ENCODE peak calls at places on chromosomes 16 and 17, in six cellular contexts. One of them, this sample, is unnamed.

GRCh38 chr17:81519284-81520020 is 6.9 kb upstream of the ACTG1 start:
- DNase-seq in astrocyte of the hippocampus: peak
- DNase-seq in A172: no peak
- DNase-seq in GM04504: no peak
- DNase-seq in NCI-H2029 treated with DMSO at 0.1 percent for 48 hours: no peak
- DNase-seq in H7: peak
- DNase-seq in this sample: peak

GRCh38 chr17:29119265-29119664 is 60.9 kb downstream of the MYO18A start:
- DNase-seq in astrocyte of the hippocampus: no peak
- DNase-seq in A172: no peak
- DNase-seq in GM04504: no peak
- DNase-seq in NCI-H2029 treated with DMSO at 0.1 percent for 48 hours: no peak
- DNase-seq in H7: no peak
- DNase-seq in this sample: no peak

GRCh38 chr16:11526921-11527320 is 59.8 kb downstream of the LITAF start:
- DNase-seq in astrocyte of the hippocampus: peak
- DNase-seq in A172: no peak
- DNase-seq in GM04504: no peak
- DNase-seq in NCI-H2029 treated with DMSO at 0.1 percent for 48 hours: no peak
- DNase-seq in H7: peak
- DNase-seq in this sample: no peak

GRCh38 chr17:55622547-55622946 is 100.1 kb downstream of the TMEM100 start:
- DNase-seq in astrocyte of the hippocampus: no peak
- DNase-seq in A172: no peak
- DNase-seq in GM04504: no peak
- DNase-seq in NCI-H2029 treated with DMSO at 0.1 percent for 48 hours: no peak
- DNase-seq in H7: no peak
- DNase-seq in this sample: no peak

GRCh38 chr17:5715478-5715877 is 131.2 kb upstream of the NLRP1 start:
- DNase-seq in astrocyte of the hippocampus: no peak
- DNase-seq in A172: no peak
- DNase-seq in GM04504: no peak
- DNase-seq in NCI-H2029 treated with DMSO at 0.1 percent for 48 hours: no peak
- DNase-seq in H7: no peak
- DNase-seq in this sample: no peak

GRCh38 chr17:65360961-65361552 is 200.4 kb downstream of the AXIN2 start:
- DNase-seq in astrocyte of the hippocampus: no peak
- DNase-seq in A172: no peak
- DNase-seq in GM04504: no peak
- DNase-seq in NCI-H2029 treated with DMSO at 0.1 percent for 48 hours: no peak
- DNase-seq in H7: no peak
- DNase-seq in this sample: no peak

GRCh38 chr16:85995591-85996461 is 96.9 kb downstream of the IRF8 start:
- DNase-seq in astrocyte of the hippocampus: no peak
- DNase-seq in A172: no peak
- DNase-seq in GM04504: no peak
- DNase-seq in NCI-H2029 treated with DMSO at 0.1 percent for 48 hours: no peak
- DNase-seq in H7: no peak
- DNase-seq in this sample: no peak

GRCh38 chr17:46099865-46100264 is 93.4 kb downstream of the KANSL1 start:
- DNase-seq in astrocyte of the hippocampus: no peak
- DNase-seq in A172: no peak
- DNase-seq in GM04504: no peak
- DNase-seq in NCI-H2029 treated with DMSO at 0.1 percent for 48 hours: no peak
- DNase-seq in H7: no peak
- DNase-seq in this sample: no peak